ENCODE peak calls at places on chromosome 21, in six cellular contexts. M is LoVo, E is GM12878, K is T-helper 9 cell, I is mesenchymal stem cell, P is GM12865. S is an unnamed sample.
A peak's percentile ranks its signal among the peaks of the same experiment; 100 is the strongest.

GRCh38 chr21:44013380-44014088 is 1.4 kb downstream of the TRAPPC10 start:
- DNase-seq in E (peak; percentile 32), I (peak; percentile 69), M (no peak), P (peak; percentile 74), K (peak; percentile 19), S (no peak)

GRCh38 chr21:44425895-44426662 is 29.2 kb upstream of the LRRC3 start:
- DNase-seq in P (no peak), E (no peak), K (no peak), I (no peak), M (no peak), S (no peak)

GRCh38 chr21:45997495-45998275 is 16.1 kb downstream of the COL6A1 start:
- DNase-seq in I (no peak), K (no peak), P (no peak), E (no peak), M (no peak), S (no peak)

GRCh38 chr21:44943005-44943685 is 3.3 kb downstream of the SLX9 start:
- DNase-seq in K (no peak), P (peak; percentile 57), E (no peak), M (no peak), I (no peak), S (no peak)

GRCh38 chr21:17854771-17855170 is 35.6 kb upstream of the C21orf91 start:
- DNase-seq in E (no peak), P (no peak), M (no peak), K (no peak), I (peak; percentile 13), S (no peak)

GRCh38 chr21:45887121-45887611 is 94.4 kb upstream of the COL6A1 start:
- DNase-seq in M (no peak), I (peak; percentile 65), K (no peak), E (no peak), P (no peak), S (no peak)

GRCh38 chr21:31911138-31911907 is 38.5 kb downstream of the HUNK start:
- DNase-seq in E (no peak), P (no peak), I (peak; percentile 88), M (no peak), K (no peak), S (no peak)

GRCh38 chr21:28644762-28645161 is 347.9 kb downstream of the LTN1 start:
- DNase-seq in I (no peak), K (no peak), E (no peak), P (no peak), M (no peak), S (no peak)

GRCh38 chr21:29056538-29057050 is 16.9 kb downstream of the CCT8 start:
- DNase-seq in P (no peak), I (no peak), E (no peak), M (no peak), K (no peak), S (no peak)

GRCh38 chr21:41196990-41197389 is 29.0 kb downstream of the BACE2 start:
- DNase-seq in M (no peak), E (no peak), K (no peak), P (no peak), I (no peak), S (no peak)

GRCh38 chr21:41932191-41932575 is 21.6 kb downstream of the C2CD2 start:
- DNase-seq in I (peak; percentile 80), P (no peak), M (no peak), K (no peak), E (no peak), S (no peak)

GRCh38 chr21:30579351-30579750 is 10.8 kb downstream of the KRTAP22-2 start:
- DNase-seq in M (no peak), P (no peak), I (no peak), E (no peak), K (no peak), S (no peak)

GRCh38 chr21:35169574-35169973 is 120.5 kb upstream of the RUNX1 start:
- DNase-seq in K (no peak), M (no peak), I (no peak), E (no peak), P (no peak), S (no peak)

GRCh38 chr21:33384851-33385331 is 18.3 kb upstream of the IFNGR2 start:
- DNase-seq in M (no peak), I (peak; percentile 41), P (peak; percentile 53), K (peak; percentile 20), E (no peak), S (no peak)

GRCh38 chr21:42384184-42384583 is 11.7 kb downstream of the TMPRSS3 start:
- DNase-seq in K (no peak), E (no peak), I (no peak), P (no peak), M (no peak), S (no peak)

GRCh38 chr21:40902299-40902698 is 55.3 kb upstream of the DSCAM start:
- DNase-seq in P (no peak), I (no peak), M (no peak), E (no peak), K (no peak), S (no peak)

GRCh38 chr21:41141031-41141457 is 26.9 kb upstream of the BACE2 start:
- DNase-seq in M (no peak), P (no peak), I (no peak), K (no peak), E (no peak), S (no peak)

GRCh38 chr21:35611752-35612151 is 448.6 kb downstream of the SETD4 start:
- DNase-seq in I (peak; percentile 14), K (no peak), P (no peak), M (no peak), E (no peak), S (no peak)